ENCODE peak calls at places on chromosomes 7 and 10, in nine cellular contexts. One of them, this sample, is unnamed.

GRCh38 chr7:7203813-7204575 is 21.6 kb downstream of the C1GALT1 start:
- DNase-seq in EH: no peak
- DNase-seq in foreskin fibroblast: no peak
- DNase-seq in NCI-H1092 treated with DMSO at 0.1 percent for 48 hours: no peak
- DNase-seq in ACHN: no peak
- DNase-seq in Calu3: no peak
- DNase-seq in osteocyte: no peak
- DNase-seq in CD8-positive, alpha-beta memory T cell: no peak
- DNase-seq in M059J: peak
- DNase-seq in this sample: no peak

GRCh38 chr10:7610651-7611389 is 55.9 kb downstream of the ITIH5 start:
- DNase-seq in EH: peak
- DNase-seq in foreskin fibroblast: peak
- DNase-seq in NCI-H1092 treated with DMSO at 0.1 percent for 48 hours: no peak
- DNase-seq in ACHN: peak
- DNase-seq in Calu3: no peak
- DNase-seq in osteocyte: no peak
- DNase-seq in CD8-positive, alpha-beta memory T cell: no peak
- DNase-seq in M059J: peak
- DNase-seq in this sample: peak

GRCh38 chr7:27602766-27603165 is 59.9 kb downstream of the HIBADH start:
- DNase-seq in EH: no peak
- DNase-seq in foreskin fibroblast: no peak
- DNase-seq in NCI-H1092 treated with DMSO at 0.1 percent for 48 hours: no peak
- DNase-seq in ACHN: no peak
- DNase-seq in Calu3: no peak
- DNase-seq in osteocyte: no peak
- DNase-seq in CD8-positive, alpha-beta memory T cell: no peak
- DNase-seq in M059J: no peak
- DNase-seq in this sample: no peak

GRCh38 chr7:44244282-44244681 is 43.5 kb downstream of the YKT6 start:
- DNase-seq in EH: peak
- DNase-seq in foreskin fibroblast: no peak
- DNase-seq in NCI-H1092 treated with DMSO at 0.1 percent for 48 hours: no peak
- DNase-seq in ACHN: peak
- DNase-seq in Calu3: peak
- DNase-seq in osteocyte: no peak
- DNase-seq in CD8-positive, alpha-beta memory T cell: no peak
- DNase-seq in M059J: no peak
- DNase-seq in this sample: peak

GRCh38 chr7:97733276-97734206 is 1.7 kb downstream of the TAC1 start:
- DNase-seq in EH: no peak
- DNase-seq in foreskin fibroblast: peak
- DNase-seq in NCI-H1092 treated with DMSO at 0.1 percent for 48 hours: no peak
- DNase-seq in ACHN: no peak
- DNase-seq in Calu3: no peak
- DNase-seq in osteocyte: no peak
- DNase-seq in CD8-positive, alpha-beta memory T cell: no peak
- DNase-seq in M059J: no peak
- DNase-seq in this sample: peak

GRCh38 chr10:37992083-37992482 is 15.6 kb upstream of the ZNF25 start:
- DNase-seq in EH: no peak
- DNase-seq in foreskin fibroblast: no peak
- DNase-seq in NCI-H1092 treated with DMSO at 0.1 percent for 48 hours: no peak
- DNase-seq in ACHN: no peak
- DNase-seq in Calu3: no peak
- DNase-seq in osteocyte: no peak
- DNase-seq in CD8-positive, alpha-beta memory T cell: no peak
- DNase-seq in M059J: no peak
- DNase-seq in this sample: no peak

GRCh38 chr10:99788598-99789259 is 6.3 kb downstream of the ABCC2 start:
- DNase-seq in EH: peak
- DNase-seq in foreskin fibroblast: peak
- DNase-seq in NCI-H1092 treated with DMSO at 0.1 percent for 48 hours: no peak
- DNase-seq in ACHN: no peak
- DNase-seq in Calu3: no peak
- DNase-seq in osteocyte: no peak
- DNase-seq in CD8-positive, alpha-beta memory T cell: no peak
- DNase-seq in M059J: peak
- DNase-seq in this sample: no peak

GRCh38 chr7:41889472-41889871 is 186.6 kb upstream of the INHBA start:
- DNase-seq in EH: peak
- DNase-seq in foreskin fibroblast: peak
- DNase-seq in NCI-H1092 treated with DMSO at 0.1 percent for 48 hours: no peak
- DNase-seq in ACHN: no peak
- DNase-seq in Calu3: no peak
- DNase-seq in osteocyte: no peak
- DNase-seq in CD8-positive, alpha-beta memory T cell: no peak
- DNase-seq in M059J: peak
- DNase-seq in this sample: no peak

GRCh38 chr7:135704074-135704473 is 23.9 kb downstream of the SLC13A4 start:
- DNase-seq in EH: no peak
- DNase-seq in foreskin fibroblast: no peak
- DNase-seq in NCI-H1092 treated with DMSO at 0.1 percent for 48 hours: no peak
- DNase-seq in ACHN: no peak
- DNase-seq in Calu3: no peak
- DNase-seq in osteocyte: no peak
- DNase-seq in CD8-positive, alpha-beta memory T cell: no peak
- DNase-seq in M059J: no peak
- DNase-seq in this sample: no peak